ENCODE peak calls at places on chromosomes 3 and 15, in five cellular contexts. P is K562, L is A549, U is HepG2, F is GM12878. B is an unnamed sample.

GRCh38 chr15:75446146-75446545 is 5.3 kb downstream of the SIN3A start:
- DNase-seq in P (no peak), U (no peak), L (no peak), F (peak), B (no peak)

GRCh38 chr15:26882112-26882511 is 15.2 kb downstream of the GABRA5 start:
- DNase-seq in P (no peak), L (no peak), U (no peak), F (no peak), B (no peak)

GRCh38 chr15:59550520-59550919 is 61.1 kb upstream of the GCNT3 start:
- DNase-seq in F (no peak), L (no peak), U (no peak), P (no peak), B (no peak)

GRCh38 chr3:142888484-142889262 is at the start of gene PCOLCE2:
- DNase-seq in U (no peak), L (peak), P (peak), F (no peak), B (peak)

GRCh38 chr3:188830955-188831354 is 340.8 kb upstream of the TPRG1 start:
- DNase-seq in L (no peak), U (no peak), P (no peak), F (no peak), B (no peak)

GRCh38 chr3:167700926-167701325 is 33.8 kb downstream of the PDCD10 start:
- DNase-seq in U (no peak), F (no peak), L (no peak), P (no peak), B (no peak)

GRCh38 chr3:78390221-78390620 is 1350.3 kb downstream of the ROBO2 start:
- DNase-seq in P (no peak), L (no peak), F (no peak), U (no peak), B (no peak)

GRCh38 chr3:27368831-27369607 is at the start of gene NEK10:
- DNase-seq in L (peak), F (peak), U (peak), P (peak), B (peak)

GRCh38 chr3:170331143-170331542 is 26.4 kb upstream of the SKIL start:
- DNase-seq in F (no peak), P (peak), L (no peak), U (peak), B (peak)

GRCh38 chr3:159987291-159987711 is 1.3 kb upstream of the IL12A start:
- DNase-seq in P (no peak), L (no peak), F (no peak), U (no peak), B (no peak)

GRCh38 chr15:90666135-90666909 is 50.8 kb upstream of the BLM start:
- DNase-seq in U (no peak), P (no peak), L (peak), F (no peak), B (no peak)

GRCh38 chr3:42751609-42752008 is 21.4 kb downstream of the CCDC13 start:
- DNase-seq in P (no peak), L (no peak), F (no peak), U (no peak), B (no peak)

GRCh38 chr3:35183915-35184675 is 455.2 kb upstream of the ARPP21 start:
- DNase-seq in F (no peak), L (no peak), U (no peak), P (no peak), B (no peak)

GRCh38 chr3:31945738-31946052 is 35.4 kb downstream of the OSBPL10 start:
- DNase-seq in U (no peak), F (no peak), L (no peak), P (no peak), B (no peak)

GRCh38 chr3:31952205-31952604 is 28.9 kb downstream of the OSBPL10 start:
- DNase-seq in F (no peak), U (no peak), L (no peak), P (no peak), B (no peak)

GRCh38 chr3:31947671-31948091 is 33.4 kb downstream of the OSBPL10 start:
- DNase-seq in P (no peak), U (no peak), L (no peak), F (no peak), B (no peak)

GRCh38 chr3:31946484-31947081 is 34.5 kb downstream of the OSBPL10 start:
- DNase-seq in F (no peak), U (no peak), L (no peak), P (no peak), B (no peak)

GRCh38 chr3:31948255-31948654 is 32.8 kb downstream of the OSBPL10 start:
- DNase-seq in U (no peak), F (no peak), L (no peak), P (no peak), B (no peak)
- H3K4me2 ChIP-seq in U (peak), F (no peak), L (no peak), P (no peak), B (no peak)

GRCh38 chr15:29838352-29839010 is 16.2 kb upstream of the TJP1 start:
- DNase-seq in U (no peak), L (no peak), F (no peak), P (no peak), B (no peak)
- TF ChIP-seq MYC in U (no peak), L (no peak), F (no peak), P (no peak), B (no peak)

DNA sequence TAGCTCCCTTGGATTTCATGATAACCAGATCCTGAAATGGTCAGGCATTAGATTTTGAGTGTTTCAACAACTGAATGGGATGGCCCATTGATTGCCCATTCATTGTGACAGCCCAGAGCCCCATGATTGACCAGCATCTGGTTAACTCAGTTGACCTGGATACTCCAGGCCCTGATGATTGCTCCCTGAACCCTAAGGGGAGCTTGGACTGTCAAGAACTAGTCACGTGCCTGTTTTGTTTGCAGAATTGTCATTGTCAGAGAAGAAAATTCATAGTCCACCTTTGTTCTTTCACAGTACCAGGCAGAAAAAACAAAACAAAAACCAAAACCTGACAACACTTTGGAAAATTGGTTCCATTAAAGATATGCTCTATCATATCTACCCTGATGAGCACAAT is 241.3 kb upstream of the ONECUT1 start:
- DNase-seq in L (no peak), U (peak), F (no peak), P (no peak), B (no peak)
- TF ChIP-seq MAX in L (no peak), U (no peak), F (no peak), P (no peak), B (no peak)

GRCh38 chr3:13346481-13347389 is 73.4 kb downstream of the NUP210 start:
- DNase-seq in U (no peak), P (no peak), F (no peak), L (no peak), B (no peak)
- H3K4me2 ChIP-seq in U (no peak), P (no peak), F (no peak), L (no peak), B (no peak)

DNA sequence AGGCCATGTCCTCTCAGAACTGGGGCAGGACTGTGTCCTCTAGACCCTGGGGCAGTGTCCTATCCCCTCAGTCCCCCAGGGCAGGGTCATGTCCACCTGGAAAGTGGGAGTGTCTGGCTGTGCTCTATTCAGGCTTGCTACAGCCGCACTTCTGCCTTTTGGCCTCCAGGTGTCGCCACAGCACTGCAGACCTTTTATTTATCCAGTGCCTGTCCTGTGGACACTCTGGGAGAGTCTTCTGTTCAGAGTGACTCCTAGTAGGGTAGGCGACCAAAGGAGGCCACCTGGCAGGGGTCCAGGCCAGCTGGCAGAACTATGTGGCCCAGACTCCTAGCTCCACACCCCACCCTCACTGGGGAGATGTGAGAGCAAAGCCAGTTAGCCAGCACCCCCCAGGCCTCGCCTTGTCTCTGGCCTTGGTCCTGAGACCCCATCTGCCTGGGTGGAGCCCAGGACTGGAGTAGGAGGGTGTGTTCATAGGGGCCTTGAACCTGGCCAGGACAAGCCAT is 3.9 kb downstream of the TMIE start:
- DNase-seq in U (peak), L (peak), P (peak), F (peak), B (peak)
- TF ChIP-seq MYC in U (no peak), L (no peak), P (no peak), F (no peak), B (no peak)

DNA sequence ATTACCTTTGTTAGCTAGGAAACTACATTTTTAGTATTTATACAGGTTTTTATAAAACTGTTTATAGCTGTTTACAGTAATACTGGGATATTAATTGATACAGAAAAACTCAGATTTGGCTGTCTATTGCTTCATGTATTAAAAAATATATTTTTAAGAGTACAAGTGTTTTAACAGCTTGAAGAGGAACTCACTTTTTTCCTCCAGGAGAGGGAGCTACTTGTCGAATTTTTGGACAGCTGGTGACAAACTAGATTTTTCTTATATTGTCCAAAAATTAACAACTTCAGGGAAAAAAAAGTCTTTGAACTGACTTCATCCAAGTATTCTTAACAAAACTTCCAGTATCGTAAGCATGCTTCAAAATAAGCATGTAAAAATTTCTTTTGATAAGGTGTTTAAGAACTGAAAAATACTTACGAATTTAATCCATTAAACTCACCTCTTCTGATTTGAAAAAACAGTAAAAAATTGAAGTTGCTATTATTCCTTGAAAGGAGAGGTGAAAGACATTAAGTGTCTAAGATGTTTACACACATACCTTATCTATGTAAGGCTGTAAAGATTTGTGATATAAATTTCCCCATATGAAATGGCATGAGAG is 4.0 kb downstream of the DIPK2A start:
- DNase-seq in P (peak), L (peak), U (peak), F (no peak), B (peak)
- TF ChIP-seq MAX in P (no peak), L (no peak), U (no peak), F (no peak), B (no peak)

DNA sequence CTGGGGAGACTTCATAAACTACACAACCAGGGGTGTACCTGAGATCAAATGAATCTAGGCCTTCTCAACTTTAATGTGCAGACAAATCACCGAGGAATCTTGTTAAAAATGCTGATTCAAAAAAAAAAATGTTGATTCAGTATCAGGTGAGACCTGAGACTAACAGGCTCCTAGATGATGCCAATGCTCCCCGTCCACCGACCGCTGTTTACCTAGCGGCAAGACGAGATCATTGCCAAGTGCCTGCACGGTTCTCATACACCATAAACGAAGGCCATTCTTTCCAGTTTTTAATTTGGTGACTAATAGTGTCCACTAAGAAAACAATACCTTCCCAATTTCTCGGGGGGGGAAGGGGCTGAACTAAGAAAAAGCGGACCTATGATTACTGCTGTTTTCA is 2.5 kb upstream of the FSIP1 start:
- DNase-seq in F (no peak), L (no peak), P (no peak), U (no peak), B (peak)
- H3K4me2 ChIP-seq in F (no peak), L (no peak), P (no peak), U (no peak), B (no peak)

GRCh38 chr3:10357592-10358308 is 36.8 kb upstream of the SEC13 start:
- DNase-seq in U (no peak), L (no peak), F (peak), P (no peak), B (no peak)
- TF ChIP-seq MYC in U (no peak), L (no peak), F (no peak), P (no peak), B (no peak)

B was measured in endothelial cell of umbilical vein.